ENCODE peak calls at places on chromosomes 2 and 18, in five cellular contexts. Q, C, Y, N and U are unnamed samples.

GRCh38 chr2:189179607-189179979 is at the start of gene COL5A2:
- DNase-seq in Q (peak; percentile 55), C (peak; percentile 94), Y (peak; percentile 4), N (no peak), U (no peak)

GRCh38 chr2:36411962-36412444 is 56.4 kb downstream of the CRIM1 start:
- DNase-seq in Q (peak; percentile 86), C (no peak), Y (no peak), N (no peak), U (no peak)

GRCh38 chr2:159711562-159712193 is 628 bp upstream of the MARCHF7 start:
- DNase-seq in Q (no peak), C (no peak), Y (no peak), N (no peak), U (no peak)

GRCh38 chr2:78861546-78861945 is 164.0 kb upstream of the REG3G start:
- DNase-seq in Q (peak; percentile 74), C (peak; percentile 2), Y (peak; percentile 3), N (no peak), U (no peak)

GRCh38 chr2:127624321-127625145 is 21.4 kb upstream of the GPR17 start:
- DNase-seq in Q (no peak), C (no peak), Y (no peak), N (no peak), U (no peak)

GRCh38 chr2:223019987-223020717 is 31.8 kb upstream of the KCNE4 start:
- DNase-seq in Q (no peak), C (no peak), Y (no peak), N (no peak), U (no peak)

GRCh38 chr2:131475831-131476230 is at the start of gene TUBA3D:
- DNase-seq in Q (peak; percentile 33), C (no peak), Y (no peak), N (no peak), U (no peak)

GRCh38 chr2:191976436-191976835 is 129.5 kb upstream of the CAVIN2 start:
- DNase-seq in Q (no peak), C (peak; percentile 51), Y (no peak), N (no peak), U (no peak)

GRCh38 chr2:157887946-157888345 is 11.8 kb upstream of the ACVR1 start:
- DNase-seq in Q (no peak), C (peak; percentile 24), Y (no peak), N (no peak), U (no peak)

GRCh38 chr2:224584111-224584764 is 925 bp downstream of the CUL3 start:
- DNase-seq in Q (peak; percentile 62), C (peak; percentile 72), Y (peak; percentile 20), N (no peak), U (no peak)

GRCh38 chr18:78641689-78642231 is 337.9 kb upstream of the SALL3 start:
- DNase-seq in Q (no peak), C (no peak), Y (no peak), N (no peak), U (no peak)

GRCh38 chr2:51624995-51625394 is 593.1 kb upstream of the NRXN1 start:
- DNase-seq in Q (no peak), C (peak; percentile 26), Y (no peak), N (no peak), U (no peak)

GRCh38 chr2:120596990-120597594 is 138.6 kb upstream of the GLI2 start:
- DNase-seq in Q (no peak), C (peak; percentile 90), Y (peak; percentile 45), N (peak; percentile 30), U (no peak)

GRCh38 chr2:197998702-197999101 is 194.3 kb downstream of the PLCL1 start:
- DNase-seq in Q (no peak), C (no peak), Y (no peak), N (no peak), U (peak; percentile 3)

GRCh38 chr2:660477-661214 is 16.6 kb downstream of the TMEM18 start:
- DNase-seq in Q (peak; percentile 77), C (no peak), Y (no peak), N (no peak), U (no peak)

DNA sequence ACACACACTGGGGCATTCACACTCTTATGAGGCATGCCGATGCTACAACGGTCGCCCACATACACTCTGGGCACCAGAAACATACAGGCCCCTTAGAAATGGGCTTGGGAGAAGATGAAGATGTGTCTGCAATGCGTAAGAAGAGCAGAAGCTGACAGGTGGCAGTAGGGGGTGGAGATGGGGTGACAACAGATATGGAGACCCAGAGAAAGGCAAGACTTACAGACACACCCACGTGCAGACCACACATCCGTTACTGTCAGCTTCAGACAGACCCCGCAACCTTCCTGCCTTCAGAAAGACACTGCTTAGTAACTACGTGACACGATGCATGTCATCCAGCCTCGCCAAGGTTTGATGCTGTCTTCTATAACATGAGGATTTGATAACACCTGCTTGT is 89.5 kb downstream of the ZFP36L2 start:
- DNase-seq in Q (no peak), C (no peak), Y (no peak), N (no peak), U (no peak)
- H3K27ac ChIP-seq in Q (no peak overlapping the region), C (no peak overlapping the region), Y (no peak overlapping the region), N (no peak overlapping the region), U (no peak overlapping the region)

DNA sequence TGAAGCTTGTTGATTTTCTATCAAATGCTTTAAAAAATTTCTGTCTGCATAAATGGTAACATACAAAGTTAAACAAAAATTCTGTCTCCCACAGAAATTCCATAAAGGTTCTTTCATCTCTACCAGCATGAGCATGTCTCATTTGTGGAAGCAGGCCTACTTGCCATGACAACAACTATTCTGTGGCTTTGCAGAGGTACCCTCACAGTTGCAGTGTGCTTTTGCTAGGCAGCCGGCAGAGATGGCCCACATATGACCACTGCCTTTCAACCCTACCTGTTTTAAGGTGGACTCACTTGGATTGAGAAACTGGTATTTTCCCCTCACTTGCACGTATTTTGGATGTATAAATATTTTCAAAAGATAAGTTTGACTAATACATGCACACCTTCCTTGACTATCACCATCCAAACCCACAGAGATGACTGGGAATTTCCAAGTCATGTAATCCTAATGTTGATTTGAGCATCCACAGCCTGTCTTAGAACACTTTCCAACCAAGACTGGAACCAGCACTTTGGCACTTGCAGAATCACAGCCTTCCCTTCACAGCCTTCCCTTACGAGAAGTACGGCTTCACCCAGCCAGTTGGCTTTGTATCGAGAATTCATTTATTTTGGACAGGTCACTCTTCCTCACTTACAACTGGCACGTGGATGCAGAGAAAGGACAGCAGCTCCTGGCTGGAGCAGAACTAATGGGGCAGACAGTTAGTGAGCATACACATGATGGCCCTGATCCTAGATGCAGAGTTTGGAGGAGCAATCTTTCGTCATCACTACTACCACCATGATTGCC is 9.3 kb upstream of the FHL2 start:
- DNase-seq in Q (no peak), C (no peak), Y (no peak), N (no peak), U (no peak)
- H3K27ac ChIP-seq in Q (no peak overlapping the region), C (no peak overlapping the region), Y (no peak overlapping the region), N (no peak overlapping the region), U (no peak overlapping the region)

DNA sequence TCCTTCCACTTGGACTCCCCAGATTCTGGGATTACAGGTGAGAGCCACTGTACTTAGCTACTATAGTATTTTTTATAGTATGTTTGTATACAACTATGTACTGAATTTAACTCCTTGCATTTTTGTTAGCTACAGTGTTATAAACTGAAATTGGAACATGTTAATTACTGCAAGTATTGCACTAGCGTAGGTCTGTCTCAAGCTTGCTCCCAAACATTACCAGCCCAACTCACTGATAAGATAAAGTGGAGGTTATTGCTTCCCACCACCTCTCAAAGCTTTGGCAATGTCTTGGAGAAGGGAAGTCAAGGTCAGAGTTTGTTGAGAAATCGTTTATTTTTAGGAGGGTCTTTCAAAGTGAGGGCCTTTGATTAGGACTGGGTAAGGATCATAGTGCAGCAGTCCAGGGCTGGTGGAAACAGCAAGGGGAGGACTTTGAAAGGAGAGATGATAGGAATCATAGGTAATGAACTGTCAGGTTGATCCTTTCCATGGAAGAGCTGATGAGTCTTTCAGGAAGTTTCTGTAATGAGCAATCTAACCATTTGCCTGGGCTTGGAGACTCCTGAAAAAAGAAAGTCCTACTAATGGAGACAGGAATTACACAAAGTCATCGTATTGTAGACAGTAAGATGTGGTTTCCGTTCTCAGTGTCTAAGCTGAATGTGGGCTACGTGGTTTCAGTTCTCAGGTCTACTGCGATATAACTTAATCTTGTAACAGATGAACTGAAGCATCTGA is 257.1 kb downstream of the MYO3B start:
- DNase-seq in Q (no peak), C (no peak), Y (no peak), N (no peak), U (no peak)
- H3K27ac ChIP-seq in Q (no peak overlapping the region), C (no peak overlapping the region), Y (no peak overlapping the region), N (no peak overlapping the region), U (no peak overlapping the region)

DNA sequence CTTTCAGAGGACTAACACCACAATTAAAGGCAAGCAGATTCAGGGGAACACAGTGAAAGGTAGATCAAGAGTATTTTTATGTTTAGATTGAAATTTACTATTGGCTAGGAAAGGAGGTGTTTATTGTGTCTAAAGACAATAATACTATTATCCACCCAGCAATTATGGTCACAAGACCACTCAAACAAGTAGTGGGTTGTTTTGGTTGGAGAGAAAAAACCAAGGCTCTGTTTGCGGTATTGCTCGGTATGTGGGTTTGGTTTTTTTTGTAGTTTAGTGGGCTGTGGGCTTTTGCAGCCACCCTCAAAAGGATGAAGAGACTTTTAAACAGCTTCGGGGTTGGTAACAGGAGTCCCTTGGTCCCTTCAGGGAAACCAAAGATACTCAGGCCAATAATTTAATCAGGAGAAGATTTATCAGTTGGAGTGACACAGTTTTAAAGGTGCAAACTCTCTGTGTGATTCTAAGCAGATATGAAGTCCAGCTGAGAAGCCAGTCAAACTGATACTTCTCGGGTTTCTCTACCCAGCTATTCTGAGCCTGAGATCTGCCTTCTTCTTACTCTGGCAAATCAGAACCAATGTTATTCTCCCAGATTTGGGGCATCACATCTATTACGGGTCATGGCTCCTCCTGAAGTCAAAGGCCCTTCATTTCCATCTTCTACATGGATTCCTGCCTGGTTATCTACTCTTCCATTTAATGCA is 55.3 kb downstream of the DCC start:
- DNase-seq in Q (no peak), C (no peak), Y (peak; percentile 17), N (no peak), U (no peak)
- H3K27ac ChIP-seq in Q (no peak overlapping the region), C (no peak overlapping the region), Y (peak overlapping the region; percentile 82), N (peak overlapping the region; percentile 86), U (peak overlapping the region; percentile 97)

DNA sequence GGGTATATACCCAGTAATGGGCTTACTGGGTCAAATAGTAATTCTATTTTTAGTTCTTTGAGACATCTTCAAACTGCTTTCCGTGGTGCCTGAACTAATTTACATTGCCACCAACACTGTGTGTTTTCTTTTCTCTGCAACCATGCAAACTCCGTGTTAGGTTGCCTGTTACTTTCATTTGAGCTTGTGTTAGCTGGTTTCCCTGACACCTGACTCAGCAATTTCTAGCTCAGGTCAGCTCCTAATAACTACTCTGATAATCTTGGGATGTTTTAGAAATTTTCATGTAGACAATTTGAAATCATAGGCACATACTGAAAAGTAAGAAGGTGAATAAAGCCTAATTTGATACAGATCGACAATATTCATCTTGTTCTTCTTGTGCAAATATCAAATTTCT is 132.3 kb downstream of the ADCYAP1 start:
- DNase-seq in Q (no peak), C (no peak), Y (no peak), N (no peak), U (no peak)
- H3K27ac ChIP-seq in Q (no peak overlapping the region), C (no peak overlapping the region), Y (no peak overlapping the region), N (no peak overlapping the region), U (no peak overlapping the region)

DNA sequence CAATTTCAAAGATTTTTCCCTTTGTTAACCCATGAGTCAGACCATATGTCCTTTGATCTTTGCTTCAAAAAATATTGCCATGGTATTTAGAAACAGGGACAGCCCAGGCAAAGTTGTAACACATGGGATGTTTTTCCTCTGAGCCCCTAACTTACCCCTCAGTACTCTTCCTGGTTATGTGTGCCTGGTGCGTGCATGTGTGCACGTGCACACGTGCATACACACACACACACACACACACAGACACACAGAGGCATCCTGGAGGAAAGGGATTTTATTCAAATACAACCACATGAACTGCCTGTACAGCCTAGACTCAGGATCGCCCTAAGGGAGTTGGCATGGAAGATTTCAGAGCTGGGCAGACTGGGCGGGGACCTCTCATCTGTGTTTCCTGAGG is 5.1 kb downstream of the AFF3 start:
- DNase-seq in Q (no peak), C (no peak), Y (no peak), N (no peak), U (no peak)
- H3K27ac ChIP-seq in Q (no peak overlapping the region), C (no peak overlapping the region), Y (no peak overlapping the region), N (no peak overlapping the region), U (no peak overlapping the region)